ENCODE peak calls at places on chromosomes 5 and 9, in eight cellular contexts. One of them, this sample, is unnamed.

GRCh38 chr5:54520940-54521339 is 3.4 kb downstream of the SNX18 start:
- DNase-seq in PC-9: no peak
- DNase-seq in choroid plexus epithelial cell: peak; percentile 47
- DNase-seq in ovary: no peak
- DNase-seq in BJ: no peak
- DNase-seq in WERI-Rb-1: no peak
- DNase-seq in mammary epithelial cell: no peak
- DNase-seq in naive thymus-derived CD4-positive, alpha-beta T cell: no peak
- DNase-seq in this sample: no peak

GRCh38 chr9:127159949-127160610 is 37.6 kb upstream of the ANGPTL2 start:
- DNase-seq in BJ: no peak
- DNase-seq in choroid plexus epithelial cell: no peak
- DNase-seq in PC-9: no peak
- DNase-seq in WERI-Rb-1: peak; percentile 6
- DNase-seq in mammary epithelial cell: no peak
- DNase-seq in naive thymus-derived CD4-positive, alpha-beta T cell: no peak
- DNase-seq in ovary: peak; percentile 29
- DNase-seq in this sample: no peak

GRCh38 chr5:21142791-21143190 is 1154.8 kb upstream of the CDH18 start:
- DNase-seq in naive thymus-derived CD4-positive, alpha-beta T cell: no peak
- DNase-seq in ovary: no peak
- DNase-seq in BJ: no peak
- DNase-seq in mammary epithelial cell: no peak
- DNase-seq in WERI-Rb-1: no peak
- DNase-seq in PC-9: no peak
- DNase-seq in choroid plexus epithelial cell: no peak
- DNase-seq in this sample: no peak

GRCh38 chr5:94173100-94173499 is 431.7 kb upstream of the POU5F2 start:
- DNase-seq in PC-9: no peak
- DNase-seq in naive thymus-derived CD4-positive, alpha-beta T cell: no peak
- DNase-seq in mammary epithelial cell: no peak
- DNase-seq in WERI-Rb-1: no peak
- DNase-seq in BJ: no peak
- DNase-seq in choroid plexus epithelial cell: no peak
- DNase-seq in ovary: no peak
- DNase-seq in this sample: no peak

GRCh38 chr5:115816226-115817042 is at the start of gene CDO1:
- DNase-seq in WERI-Rb-1: peak; percentile 73
- DNase-seq in ovary: peak; percentile 69
- DNase-seq in mammary epithelial cell: peak; percentile 25
- DNase-seq in PC-9: no peak
- DNase-seq in BJ: no peak
- DNase-seq in naive thymus-derived CD4-positive, alpha-beta T cell: no peak
- DNase-seq in choroid plexus epithelial cell: peak; percentile 72
- DNase-seq in this sample: peak; percentile 86

GRCh38 chr9:99113418-99114048 is 8.6 kb downstream of the TGFBR1 start:
- DNase-seq in BJ: no peak
- DNase-seq in mammary epithelial cell: no peak
- DNase-seq in naive thymus-derived CD4-positive, alpha-beta T cell: no peak
- DNase-seq in ovary: no peak
- DNase-seq in PC-9: no peak
- DNase-seq in WERI-Rb-1: no peak
- DNase-seq in choroid plexus epithelial cell: no peak
- DNase-seq in this sample: no peak

GRCh38 chr5:1065143-1065750 is 46.6 kb downstream of the SLC12A7 start:
- DNase-seq in WERI-Rb-1: no peak
- DNase-seq in ovary: peak; percentile 12
- DNase-seq in naive thymus-derived CD4-positive, alpha-beta T cell: no peak
- DNase-seq in choroid plexus epithelial cell: no peak
- DNase-seq in mammary epithelial cell: no peak
- DNase-seq in BJ: no peak
- DNase-seq in PC-9: no peak
- DNase-seq in this sample: peak; percentile 16

GRCh38 chr5:63794296-63794695 is 167.9 kb downstream of the HTR1A start:
- DNase-seq in BJ: no peak
- DNase-seq in WERI-Rb-1: no peak
- DNase-seq in PC-9: no peak
- DNase-seq in choroid plexus epithelial cell: no peak
- DNase-seq in mammary epithelial cell: peak; percentile 3
- DNase-seq in naive thymus-derived CD4-positive, alpha-beta T cell: no peak
- DNase-seq in ovary: no peak
- DNase-seq in this sample: no peak

GRCh38 chr9:18857769-18858168 is 175.2 kb downstream of the SAXO1 start:
- DNase-seq in naive thymus-derived CD4-positive, alpha-beta T cell: no peak
- DNase-seq in mammary epithelial cell: no peak
- DNase-seq in PC-9: no peak
- DNase-seq in WERI-Rb-1: no peak
- DNase-seq in ovary: no peak
- DNase-seq in choroid plexus epithelial cell: peak; percentile 89
- DNase-seq in BJ: no peak
- DNase-seq in this sample: no peak

GRCh38 chr5:149617760-149618306 is 36.5 kb downstream of the ARHGEF37 start:
- DNase-seq in choroid plexus epithelial cell: no peak
- DNase-seq in mammary epithelial cell: no peak
- DNase-seq in PC-9: no peak
- DNase-seq in BJ: no peak
- DNase-seq in naive thymus-derived CD4-positive, alpha-beta T cell: no peak
- DNase-seq in WERI-Rb-1: no peak
- DNase-seq in ovary: no peak
- DNase-seq in this sample: no peak
- H3K4me3 ChIP-seq in choroid plexus epithelial cell: no peak overlapping the region
- H3K4me3 ChIP-seq in mammary epithelial cell: no peak overlapping the region
- H3K4me3 ChIP-seq in PC-9: no peak overlapping the region
- H3K4me3 ChIP-seq in BJ: no peak overlapping the region
- H3K4me3 ChIP-seq in naive thymus-derived CD4-positive, alpha-beta T cell: no peak overlapping the region
- H3K4me3 ChIP-seq in WERI-Rb-1: no peak overlapping the region
- H3K4me3 ChIP-seq in ovary: no peak overlapping the region
- H3K4me3 ChIP-seq in this sample: no peak overlapping the region

GRCh38 chr9:125536184-125537152 is 170.5 kb downstream of the MAPKAP1 start:
- DNase-seq in WERI-Rb-1: no peak
- DNase-seq in ovary: no peak
- DNase-seq in PC-9: peak; percentile 86
- DNase-seq in mammary epithelial cell: peak; percentile 73
- DNase-seq in choroid plexus epithelial cell: peak; percentile 63
- DNase-seq in naive thymus-derived CD4-positive, alpha-beta T cell: no peak
- DNase-seq in BJ: no peak
- DNase-seq in this sample: no peak
- H3K4me3 ChIP-seq in WERI-Rb-1: no peak overlapping the region
- H3K4me3 ChIP-seq in ovary: no peak overlapping the region
- H3K4me3 ChIP-seq in PC-9: no peak overlapping the region
- H3K4me3 ChIP-seq in mammary epithelial cell: no peak overlapping the region
- H3K4me3 ChIP-seq in choroid plexus epithelial cell: no peak overlapping the region
- H3K4me3 ChIP-seq in naive thymus-derived CD4-positive, alpha-beta T cell: no peak overlapping the region
- H3K4me3 ChIP-seq in BJ: no peak overlapping the region
- H3K4me3 ChIP-seq in this sample: no peak overlapping the region

GRCh38 chr9:4497395-4497794 is 7.1 kb downstream of the SLC1A1 start:
- DNase-seq in PC-9: no peak
- DNase-seq in WERI-Rb-1: no peak
- DNase-seq in mammary epithelial cell: no peak
- DNase-seq in ovary: no peak
- DNase-seq in naive thymus-derived CD4-positive, alpha-beta T cell: no peak
- DNase-seq in BJ: no peak
- DNase-seq in choroid plexus epithelial cell: no peak
- DNase-seq in this sample: no peak
- H3K4me3 ChIP-seq in PC-9: no peak overlapping the region
- H3K4me3 ChIP-seq in WERI-Rb-1: no peak overlapping the region
- H3K4me3 ChIP-seq in mammary epithelial cell: no peak overlapping the region
- H3K4me3 ChIP-seq in ovary: no peak overlapping the region
- H3K4me3 ChIP-seq in naive thymus-derived CD4-positive, alpha-beta T cell: no peak overlapping the region
- H3K4me3 ChIP-seq in BJ: no peak overlapping the region
- H3K4me3 ChIP-seq in choroid plexus epithelial cell: no peak overlapping the region
- H3K4me3 ChIP-seq in this sample: no peak overlapping the region

GRCh38 chr5:150618588-150619281 is 21.7 kb upstream of the SYNPO start:
- DNase-seq in naive thymus-derived CD4-positive, alpha-beta T cell: no peak
- DNase-seq in WERI-Rb-1: no peak
- DNase-seq in ovary: peak; percentile 66
- DNase-seq in PC-9: no peak
- DNase-seq in choroid plexus epithelial cell: no peak
- DNase-seq in mammary epithelial cell: no peak
- DNase-seq in BJ: no peak
- DNase-seq in this sample: no peak

GRCh38 chr5:150619359-150620230 is 20.9 kb upstream of the SYNPO start:
- DNase-seq in choroid plexus epithelial cell: no peak
- DNase-seq in naive thymus-derived CD4-positive, alpha-beta T cell: no peak
- DNase-seq in PC-9: no peak
- DNase-seq in BJ: peak; percentile 53
- DNase-seq in ovary: peak; percentile 64
- DNase-seq in mammary epithelial cell: no peak
- DNase-seq in WERI-Rb-1: no peak
- DNase-seq in this sample: no peak

GRCh38 chr5:150616506-150616905 is 24.0 kb upstream of the SYNPO start:
- DNase-seq in WERI-Rb-1: peak; percentile 69
- DNase-seq in BJ: no peak
- DNase-seq in naive thymus-derived CD4-positive, alpha-beta T cell: no peak
- DNase-seq in mammary epithelial cell: no peak
- DNase-seq in PC-9: no peak
- DNase-seq in choroid plexus epithelial cell: no peak
- DNase-seq in ovary: no peak
- DNase-seq in this sample: no peak

GRCh38 chr5:150616024-150616470 is 24.4 kb upstream of the SYNPO start:
- DNase-seq in BJ: no peak
- DNase-seq in PC-9: peak; percentile 74
- DNase-seq in mammary epithelial cell: no peak
- DNase-seq in WERI-Rb-1: peak; percentile 64
- DNase-seq in choroid plexus epithelial cell: no peak
- DNase-seq in ovary: peak; percentile 86
- DNase-seq in naive thymus-derived CD4-positive, alpha-beta T cell: no peak
- DNase-seq in this sample: peak; percentile 90

GRCh38 chr5:150618188-150618587 is 22.3 kb upstream of the SYNPO start:
- DNase-seq in BJ: no peak
- DNase-seq in PC-9: no peak
- DNase-seq in choroid plexus epithelial cell: no peak
- DNase-seq in naive thymus-derived CD4-positive, alpha-beta T cell: no peak
- DNase-seq in mammary epithelial cell: no peak
- DNase-seq in ovary: peak; percentile 71
- DNase-seq in WERI-Rb-1: no peak
- DNase-seq in this sample: no peak
- H3K4me3 ChIP-seq in BJ: no peak overlapping the region
- H3K4me3 ChIP-seq in PC-9: no peak overlapping the region
- H3K4me3 ChIP-seq in choroid plexus epithelial cell: no peak overlapping the region
- H3K4me3 ChIP-seq in naive thymus-derived CD4-positive, alpha-beta T cell: no peak overlapping the region
- H3K4me3 ChIP-seq in mammary epithelial cell: no peak overlapping the region
- H3K4me3 ChIP-seq in ovary: no peak overlapping the region
- H3K4me3 ChIP-seq in WERI-Rb-1: no peak overlapping the region
- H3K4me3 ChIP-seq in this sample: no peak overlapping the region

GRCh38 chr5:151740958-151741373 is 17.5 kb downstream of the ATOX1 start:
- DNase-seq in choroid plexus epithelial cell: peak; percentile 79
- DNase-seq in WERI-Rb-1: no peak
- DNase-seq in BJ: no peak
- DNase-seq in PC-9: no peak
- DNase-seq in naive thymus-derived CD4-positive, alpha-beta T cell: no peak
- DNase-seq in ovary: no peak
- DNase-seq in mammary epithelial cell: peak; percentile 62
- DNase-seq in this sample: no peak
- H3K4me3 ChIP-seq in choroid plexus epithelial cell: no peak overlapping the region
- H3K4me3 ChIP-seq in WERI-Rb-1: no peak overlapping the region
- H3K4me3 ChIP-seq in BJ: peak overlapping the region; percentile 2
- H3K4me3 ChIP-seq in PC-9: no peak overlapping the region
- H3K4me3 ChIP-seq in naive thymus-derived CD4-positive, alpha-beta T cell: no peak overlapping the region
- H3K4me3 ChIP-seq in ovary: no peak overlapping the region
- H3K4me3 ChIP-seq in mammary epithelial cell: no peak overlapping the region
- H3K4me3 ChIP-seq in this sample: no peak overlapping the region

DNA sequence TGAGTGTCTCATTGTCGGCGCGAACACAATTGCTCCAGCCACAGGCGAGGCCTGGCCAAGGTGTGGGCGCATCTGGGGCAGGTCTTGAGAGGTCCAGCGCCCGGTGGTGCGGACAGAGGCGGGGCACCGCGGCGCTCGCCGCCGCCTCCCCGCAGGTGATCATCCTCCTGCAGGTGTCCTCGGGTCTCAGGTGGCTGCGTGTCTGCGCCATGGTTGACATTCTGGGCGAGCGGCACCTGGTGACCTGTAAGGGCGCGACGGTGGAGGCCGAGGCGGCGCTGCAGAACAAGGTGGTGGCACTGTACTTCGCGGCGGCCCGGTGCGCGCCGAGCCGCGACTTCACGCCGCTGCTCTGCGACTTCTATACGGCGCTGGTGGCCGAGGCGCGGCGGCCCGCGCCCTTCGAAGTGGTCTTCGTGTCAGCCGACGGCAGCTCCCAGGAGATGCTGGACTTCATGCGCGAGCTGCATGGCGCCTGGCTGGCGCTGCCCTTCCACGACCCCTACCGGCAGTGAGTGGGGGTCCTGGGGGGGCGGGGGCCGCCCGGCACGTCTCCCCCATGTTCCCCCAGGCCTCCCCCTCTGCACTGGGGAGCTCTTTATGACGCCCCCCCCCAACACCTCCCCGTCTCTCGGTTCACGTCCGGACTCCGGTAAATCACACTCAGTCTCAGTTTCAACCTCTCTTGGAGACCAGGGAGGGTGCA is 401 bp downstream of the NXNL2 start:
- DNase-seq in PC-9: peak; percentile 56
- DNase-seq in mammary epithelial cell: no peak
- DNase-seq in WERI-Rb-1: no peak
- DNase-seq in naive thymus-derived CD4-positive, alpha-beta T cell: peak; percentile 23
- DNase-seq in BJ: no peak
- DNase-seq in ovary: peak; percentile 55
- DNase-seq in choroid plexus epithelial cell: no peak
- DNase-seq in this sample: no peak
- H3K4me3 ChIP-seq in PC-9: peak overlapping the region; percentile 63
- H3K4me3 ChIP-seq in mammary epithelial cell: peak overlapping the region; percentile 55
- H3K4me3 ChIP-seq in WERI-Rb-1: peak overlapping the region; percentile 37
- H3K4me3 ChIP-seq in naive thymus-derived CD4-positive, alpha-beta T cell: peak overlapping the region; percentile 54
- H3K4me3 ChIP-seq in BJ: peak overlapping the region; percentile 85
- H3K4me3 ChIP-seq in ovary: peak overlapping the region; percentile 46
- H3K4me3 ChIP-seq in choroid plexus epithelial cell: peak overlapping the region; percentile 64
- H3K4me3 ChIP-seq in this sample: peak overlapping the region; percentile 23

DNA sequence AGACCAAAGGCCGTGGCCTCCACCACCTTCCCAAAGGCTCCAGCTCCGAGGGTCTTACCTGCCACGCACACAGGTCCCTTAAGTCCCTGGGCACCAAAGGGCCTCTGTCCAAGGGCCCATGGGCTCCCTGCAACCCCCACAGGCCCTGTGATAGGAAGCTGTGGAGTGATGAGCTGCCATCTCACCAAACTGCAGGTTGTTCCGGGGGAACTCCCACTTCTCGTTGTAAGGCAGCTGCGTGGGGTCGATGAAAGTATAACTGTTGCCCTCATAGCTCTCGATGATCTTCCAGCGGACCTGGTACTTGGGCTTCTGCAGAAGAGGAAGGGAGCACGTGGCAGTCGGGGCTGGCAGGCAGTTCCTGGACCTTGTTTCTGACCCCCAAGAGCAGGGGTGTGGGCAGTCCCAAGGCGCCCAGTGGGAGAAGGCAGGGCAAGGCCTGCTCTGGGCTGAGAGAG is 24.8 kb downstream of the CSF1R start:
- DNase-seq in PC-9: no peak
- DNase-seq in naive thymus-derived CD4-positive, alpha-beta T cell: no peak
- DNase-seq in choroid plexus epithelial cell: no peak
- DNase-seq in WERI-Rb-1: no peak
- DNase-seq in ovary: no peak
- DNase-seq in BJ: no peak
- DNase-seq in mammary epithelial cell: no peak
- DNase-seq in this sample: no peak
- H3K4me3 ChIP-seq in PC-9: no peak overlapping the region
- H3K4me3 ChIP-seq in naive thymus-derived CD4-positive, alpha-beta T cell: no peak overlapping the region
- H3K4me3 ChIP-seq in choroid plexus epithelial cell: no peak overlapping the region
- H3K4me3 ChIP-seq in WERI-Rb-1: no peak overlapping the region
- H3K4me3 ChIP-seq in ovary: no peak overlapping the region
- H3K4me3 ChIP-seq in BJ: no peak overlapping the region
- H3K4me3 ChIP-seq in mammary epithelial cell: no peak overlapping the region
- H3K4me3 ChIP-seq in this sample: no peak overlapping the region

This sample was measured in right lobe of liver.